ENCODE peak calls at places on chromosomes 11 and 22, in four cellular contexts. B is non-pigmented ciliary epithelial cell, Y is body of pancreas, S is NCI-H69. K is an unnamed sample.

GRCh38 chr11:90208857-90209256 is 14.0 kb downstream of the CHORDC1 start:
- DNase-seq in B (no peak), S (no peak), Y (no peak), K (no peak)

GRCh38 chr11:115266066-115266465 is 238.1 kb downstream of the CADM1 start:
- DNase-seq in B (no peak), Y (no peak), S (peak; percentile 59), K (no peak)

GRCh38 chr22:37880668-37881440 is 25.2 kb upstream of the MICALL1 start:
- DNase-seq in S (no peak), B (peak; percentile 54), Y (no peak), K (peak; percentile 50)

GRCh38 chr11:74284466-74284865 is 27.0 kb downstream of the P4HA3 start:
- DNase-seq in Y (no peak), S (no peak), B (no peak), K (no peak)

GRCh38 chr11:126602993-126603392 is 247.5 kb downstream of the ST3GAL4 start:
- DNase-seq in Y (no peak), B (no peak), S (no peak), K (no peak)

GRCh38 chr22:25447067-25447688 is 117.3 kb upstream of the GRK3 start:
- DNase-seq in Y (no peak), B (no peak), S (peak; percentile 69), K (no peak)

GRCh38 chr11:85299247-85299646 is 327.9 kb downstream of the DLG2 start:
- DNase-seq in Y (no peak), B (no peak), S (no peak), K (no peak)

GRCh38 chr11:4038973-4039372 is 55.6 kb upstream of the RRM1 start:
- DNase-seq in B (no peak), Y (no peak), S (no peak), K (no peak)

GRCh38 chr11:131041331-131042040 is 125.2 kb upstream of the SNX19 start:
- DNase-seq in Y (no peak), B (no peak), S (no peak), K (no peak)

GRCh38 chr11:11669447-11669846 is 47.6 kb upstream of the GALNT18 start:
- DNase-seq in Y (no peak), S (peak; percentile 61), B (no peak), K (no peak)

GRCh38 chr11:32892355-32893090 is at the start of gene QSER1:
- DNase-seq in Y (peak; percentile 68), S (peak; percentile 96), B (no peak), K (no peak)

GRCh38 chr11:119371778-119372182 is 9.7 kb downstream of the USP2 start:
- DNase-seq in B (no peak), S (peak; percentile 93), Y (peak; percentile 44), K (no peak)

GRCh38 chr11:26073646-26074045 is 258.3 kb upstream of the ANO3 start:
- DNase-seq in Y (no peak), S (peak; percentile 5), B (no peak), K (no peak)